ENCODE peak calls at places on chromosomes 5 and 9, in five cellular contexts. K, U, D, Z and Q are unnamed samples.
A peak's percentile ranks its signal among the peaks of the same experiment; 100 is the strongest.

GRCh38 chr9:134325096-134325812 is 1.0 kb upstream of the RXRA start:
- DNase-seq in D (no peak), K (no peak), U (no peak), Z (peak; percentile 87), Q (no peak)

GRCh38 chr5:39767906-39768305 is 343.1 kb upstream of the DAB2 start:
- DNase-seq in K (no peak), U (no peak), D (no peak), Z (no peak), Q (no peak)

GRCh38 chr9:121538221-121538620 is 38.6 kb upstream of the GGTA1 start:
- DNase-seq in D (no peak), K (no peak), U (no peak), Z (no peak), Q (no peak)

GRCh38 chr5:93163010-93163663 is 417.9 kb downstream of the NR2F1-AS1 start:
- DNase-seq in K (no peak), D (peak; percentile 91), Z (no peak), U (peak; percentile 20), Q (no peak)

GRCh38 chr9:116234091-116234490 is 80.5 kb downstream of the PAPPA start:
- DNase-seq in U (no peak), D (peak; percentile 97), Z (no peak), K (no peak), Q (no peak)

GRCh38 chr5:13250450-13251291 is 693.8 kb downstream of the DNAH5 start:
- DNase-seq in D (peak; percentile 24), K (peak; percentile 23), U (no peak), Z (no peak), Q (no peak)

GRCh38 chr9:89872913-89873707 is 268.3 kb downstream of the GADD45G start:
- DNase-seq in D (no peak), K (no peak), U (no peak), Z (peak; percentile 66), Q (no peak)

GRCh38 chr5:173917788-173918786 is 29.9 kb downstream of the CPEB4 start:
- DNase-seq in U (peak; percentile 92), D (peak; percentile 69), K (peak; percentile 93), Z (no peak), Q (peak; percentile 49)

GRCh38 chr5:78587775-78588291 is 60.7 kb downstream of the LHFPL2 start:
- DNase-seq in D (peak; percentile 33), Z (no peak), K (no peak), U (no peak), Q (no peak)

GRCh38 chr5:67281874-67282273 is 85.3 kb upstream of the CD180 start:
- DNase-seq in Z (no peak), D (no peak), K (no peak), U (no peak), Q (no peak)

GRCh38 chr5:612498-613424 is 621 bp downstream of the CEP72 start:
- DNase-seq in Z (peak; percentile 73), D (peak; percentile 25), K (peak; percentile 35), U (no peak), Q (no peak)

GRCh38 chr5:170863646-170864045 is 1.8 kb downstream of the RANBP17 start:
- DNase-seq in Z (no peak), D (no peak), K (no peak), U (no peak), Q (no peak)

GRCh38 chr5:56298329-56298962 is 65.3 kb upstream of the ANKRD55 start:
- DNase-seq in U (no peak), D (no peak), K (no peak), Z (no peak), Q (no peak)

GRCh38 chr5:35672995-35673394 is 55.3 kb downstream of the SPEF2 start:
- DNase-seq in K (peak; percentile 77), U (no peak), D (no peak), Z (no peak), Q (no peak)

GRCh38 chr5:150801117-150801927 is 22.8 kb downstream of the SMIM3 start:
- DNase-seq in Z (no peak), D (peak; percentile 62), U (peak; percentile 74), K (peak; percentile 49), Q (no peak)

GRCh38 chr5:56262269-56262668 is 29.1 kb upstream of the ANKRD55 start:
- DNase-seq in U (no peak), Z (no peak), K (no peak), D (no peak), Q (no peak)